ENCODE peak calls at places on chromosomes 13 and 19, in seven cellular contexts. V is thyroid gland, U is GM12878, O is K562, C is Peyer's patch, G is IMR-90, P is gastrocnemius medialis. M is an unnamed sample.

GRCh38 chr13:40130871-40131636 is 475.6 kb downstream of the COG6 start:
- DNase-seq in O (no peak), U (no peak), G (no peak), P (no peak), C (no peak), V (no peak), M (peak; percentile 75)

GRCh38 chr13:99464441-99464949 is 36.8 kb upstream of the TM9SF2 start:
- DNase-seq in V (no peak), P (no peak), U (no peak), O (no peak), G (peak; percentile 48), C (no peak), M (no peak)

GRCh38 chr19:41225238-41226052 is 6.4 kb downstream of the AXL start:
- DNase-seq in P (peak; percentile 44), G (peak; percentile 100), V (peak; percentile 13), O (peak; percentile 74), U (no peak), C (no peak), M (peak; percentile 90)

GRCh38 chr13:66519259-66519658 is 710.9 kb downstream of the PCDH9 start:
- DNase-seq in U (no peak), V (no peak), G (no peak), P (no peak), O (no peak), C (no peak), M (no peak)

GRCh38 chr19:5439452-5439851 is 15.8 kb upstream of the ZNRF4 start:
- DNase-seq in G (no peak), P (no peak), U (no peak), C (no peak), V (no peak), O (no peak), M (no peak)

GRCh38 chr19:40144947-40145748 is 46.1 kb upstream of the MAP3K10 start:
- DNase-seq in C (no peak), O (no peak), U (no peak), P (no peak), G (no peak), V (no peak), M (no peak)

GRCh38 chr13:113176292-113176691 is 17.8 kb downstream of the PROZ start:
- DNase-seq in P (no peak), G (no peak), V (no peak), U (no peak), O (no peak), C (no peak), M (no peak)

GRCh38 chr13:46571189-46571901 is 18.4 kb downstream of the LRCH1 start:
- DNase-seq in V (peak; percentile 25), O (no peak), U (no peak), P (no peak), G (peak; percentile 76), C (no peak), M (no peak)

GRCh38 chr19:51020988-51021651 is 1.6 kb upstream of the KLK10 start:
- DNase-seq in U (no peak), C (no peak), O (peak; percentile 48), V (peak; percentile 14), P (no peak), G (peak; percentile 51), M (no peak)

GRCh38 chr19:54461201-54462071 is 2.1 kb downstream of the LENG9 start:
- DNase-seq in U (no peak), C (no peak), G (peak; percentile 54), O (no peak), V (no peak), P (no peak), M (no peak)

GRCh38 chr13:77896536-77896935 is 22.1 kb downstream of the EDNRB start:
- DNase-seq in P (peak; percentile 16), C (no peak), G (peak; percentile 32), O (no peak), V (no peak), U (no peak), M (peak; percentile 23)

GRCh38 chr19:19538077-19538764 is at the start of gene CILP2:
- DNase-seq in G (no peak), O (peak; percentile 53), C (no peak), V (peak; percentile 66), U (no peak), P (no peak), M (no peak)

GRCh38 chr19:14542721-14543328 is 13.4 kb downstream of the TECR start:
- DNase-seq in V (no peak), U (no peak), C (no peak), G (no peak), O (peak; percentile 54), P (no peak), M (no peak)

GRCh38 chr19:34171539-34171876 is 796 bp upstream of the LSM14A start:
- DNase-seq in U (peak; percentile 51), P (no peak), C (no peak), V (no peak), G (peak; percentile 93), O (peak; percentile 54), M (no peak)

GRCh38 chr13:98285317-98285716 is 108.2 kb upstream of the RNF113B start:
- DNase-seq in P (no peak), C (no peak), V (no peak), U (no peak), O (no peak), G (peak; percentile 49), M (no peak)

GRCh38 chr13:21338156-21338555 is 120.9 kb downstream of the ZDHHC20 start:
- DNase-seq in C (no peak), O (no peak), G (no peak), P (no peak), V (no peak), U (no peak), M (no peak)

GRCh38 chr13:80529734-80530133 is 188.8 kb upstream of the SPRY2 start:
- DNase-seq in O (peak; percentile 2), U (no peak), C (no peak), P (no peak), V (no peak), G (no peak), M (no peak)

GRCh38 chr19:46426035-46426505 is 2.7 kb downstream of the PNMA8C start:
- DNase-seq in P (no peak), C (no peak), G (no peak), U (no peak), V (peak; percentile 39), O (no peak), M (no peak)

GRCh38 chr19:18674616-18675015 is 8.9 kb upstream of the CRTC1 start:
- DNase-seq in C (no peak), V (peak; percentile 47), O (no peak), U (no peak), G (peak; percentile 14), P (no peak), M (no peak)

GRCh38 chr19:33399745-33400681 is 26.5 kb downstream of the CEBPG start:
- DNase-seq in P (no peak), O (no peak), C (peak; percentile 45), G (no peak), V (peak; percentile 81), U (no peak), M (no peak)

GRCh38 chr19:4456843-4457653 is 546 bp downstream of the UBXN6 start:
- DNase-seq in G (peak; percentile 56), O (peak; percentile 91), C (no peak), V (peak; percentile 39), U (no peak), P (no peak), M (peak; percentile 61)

GRCh38 chr13:33639640-33640080 is 178.3 kb upstream of the RFC3 start:
- DNase-seq in O (no peak), C (no peak), G (no peak), V (no peak), U (peak; percentile 40), P (no peak), M (no peak)

DNA sequence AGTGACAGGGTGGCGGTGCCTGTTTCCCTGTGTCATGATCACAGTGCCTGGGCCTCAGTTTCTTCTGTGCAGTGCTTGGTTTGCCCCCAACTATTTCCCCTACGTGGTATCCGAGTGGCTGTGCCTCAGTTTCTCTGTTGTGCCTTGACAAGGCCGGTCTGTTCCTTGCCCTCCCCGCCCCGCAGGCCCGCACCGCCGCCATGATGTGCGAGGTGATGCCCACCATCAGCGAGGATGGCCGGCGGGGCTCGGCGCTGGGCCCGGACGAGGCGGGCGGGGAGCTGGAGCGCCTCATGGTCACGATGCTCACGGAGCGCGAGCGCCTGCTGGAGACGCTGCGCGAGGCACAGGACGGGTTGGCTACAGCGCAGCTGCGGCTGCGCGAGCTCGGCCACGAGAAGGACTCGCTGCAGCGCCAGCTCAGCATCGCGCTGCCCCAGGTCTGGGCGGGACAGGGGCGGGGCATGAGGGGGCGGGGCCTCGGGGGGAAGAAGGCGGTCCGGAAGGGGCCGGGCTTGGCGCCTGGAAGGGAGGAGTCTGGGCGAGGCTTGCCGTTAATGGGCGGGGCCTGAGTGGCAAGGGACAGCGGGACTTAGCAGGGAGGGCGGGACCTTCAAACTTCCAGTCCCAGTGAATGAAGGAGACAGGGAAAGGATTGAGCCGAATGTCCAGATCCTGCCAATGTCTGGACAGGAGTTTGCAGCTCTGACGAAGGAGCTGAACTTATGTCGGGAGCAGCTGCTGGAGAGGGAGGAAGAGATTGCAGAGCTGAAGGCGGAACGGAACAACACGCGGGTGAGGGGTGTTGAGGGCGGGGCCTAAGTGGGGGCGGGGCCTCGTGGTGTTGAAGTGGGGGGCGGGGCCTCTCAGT is 8.6 kb downstream of the PPFIA3 start:
- DNase-seq in G (peak; percentile 95), U (peak; percentile 83), P (peak; percentile 94), O (peak; percentile 97), V (peak; percentile 97), C (peak; percentile 99), M (peak; percentile 94)
- TF ChIP-seq POLR2A in G (no peak), U (peak; percentile 70), P (no peak), O (peak; percentile 36), V (peak; percentile 33), C (no peak), M (peak; percentile 26)

DNA sequence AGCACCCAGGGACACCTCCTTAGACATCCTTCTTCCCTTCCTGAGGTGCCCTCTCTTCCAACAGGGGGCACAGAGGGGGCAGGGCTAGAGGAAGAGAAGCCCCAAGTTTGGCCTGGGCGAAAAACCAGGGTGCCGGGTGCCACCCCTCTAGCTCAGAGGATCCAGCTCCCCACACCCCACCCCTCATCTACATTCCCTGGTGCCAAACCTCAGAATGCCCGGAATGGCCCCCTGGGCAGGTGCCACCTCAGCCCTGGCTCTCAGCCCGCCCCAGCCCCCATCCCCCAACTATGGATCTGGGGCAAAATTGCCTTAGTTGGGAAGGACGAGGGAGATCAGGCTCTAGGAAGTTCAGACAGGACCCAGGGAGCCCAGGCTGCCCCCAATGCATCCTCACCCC is 2.0 kb downstream of the CNN1 start:
- DNase-seq in O (no peak), C (no peak), G (no peak), V (no peak), U (no peak), P (no peak), M (no peak)
- H3K4me3 ChIP-seq in O (no peak overlapping the region), C (no peak overlapping the region), G (no peak overlapping the region), V (no peak overlapping the region), U (no peak overlapping the region), P (no peak overlapping the region), M (peak overlapping the region; percentile 50)

DNA sequence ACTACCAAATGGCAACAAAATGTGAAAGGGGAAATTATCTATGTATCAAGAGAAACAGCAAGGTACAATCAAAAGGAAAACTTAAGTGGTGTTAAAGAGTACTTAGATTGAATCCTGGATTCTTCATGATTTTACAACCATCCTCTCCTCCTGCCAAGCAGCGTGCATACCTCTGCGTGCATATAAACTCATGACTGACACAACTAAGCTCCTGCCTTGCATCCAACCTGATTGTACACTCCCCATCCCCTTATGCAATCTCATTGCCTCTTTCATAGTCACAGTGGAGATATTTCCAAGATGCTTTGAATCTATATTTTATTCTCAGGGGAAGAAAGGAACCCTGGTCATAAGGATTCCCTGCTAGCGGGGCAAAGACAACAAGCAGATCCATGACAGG is 499.9 kb downstream of the KCTD12 start:
- DNase-seq in G (no peak), C (no peak), V (no peak), U (no peak), O (no peak), P (no peak), M (no peak)
- H3K27ac ChIP-seq in G (no peak overlapping the region), C (no peak overlapping the region), V (no peak overlapping the region), U (no peak overlapping the region), O (no peak overlapping the region), P (no peak overlapping the region), M (no peak overlapping the region)

GRCh38 chr13:50911051-50911690 is 1.6 kb downstream of the RNASEH2B start:
- DNase-seq in G (no peak), O (peak; percentile 44), C (no peak), V (no peak), U (no peak), P (no peak), M (no peak)
- TF ChIP-seq POLR2A in G (no peak), O (no peak), C (no peak), V (no peak), U (no peak), P (no peak), M (no peak)